ENCODE peak calls at places on chromosomes 5 and 9, in four cellular contexts. N is tibial nerve; P is right cardiac atrium; L is effector memory CD4-positive, alpha-beta T cell. Q is an unnamed sample.

GRCh38 chr5:99449786-99450185 is 521.0 kb upstream of the CHD1 start:
- DNase-seq in P (no peak), L (no peak), N (no peak), Q (no peak)

GRCh38 chr9:136050706-136051567 is 44.2 kb downstream of the NACC2 start:
- DNase-seq in P (no peak), L (no peak), N (no peak), Q (peak; percentile 36)

GRCh38 chr9:127866535-127866934 is 10.9 kb downstream of the AK1 start:
- DNase-seq in L (no peak), N (no peak), P (no peak), Q (no peak)

GRCh38 chr9:98732091-98732490 is 23.4 kb upstream of the GABBR2 start:
- DNase-seq in N (no peak), L (no peak), P (no peak), Q (no peak)

GRCh38 chr9:71796368-71796767 is 28.1 kb upstream of the CEMIP2 start:
- DNase-seq in L (no peak), N (no peak), P (no peak), Q (no peak)

GRCh38 chr5:58172946-58173345 is 286.9 kb downstream of the PLK2 start:
- DNase-seq in L (no peak), N (no peak), P (no peak), Q (no peak)

GRCh38 chr9:20630241-20630943 is 8.1 kb upstream of the MLLT3 start:
- DNase-seq in P (no peak), L (no peak), N (no peak), Q (no peak)

GRCh38 chr5:176596689-176597416 is 13.1 kb downstream of the GPRIN1 start:
- DNase-seq in N (no peak), L (peak; percentile 56), P (no peak), Q (peak; percentile 52)

GRCh38 chr5:57482671-57483106 is at the start of gene ACTBL2:
- DNase-seq in L (no peak), N (no peak), P (no peak), Q (peak; percentile 65)

GRCh38 chr5:10904862-10905432 is 143.9 kb upstream of the DAP start:
- DNase-seq in P (no peak), N (no peak), L (no peak), Q (no peak)
- H3K4me3 ChIP-seq in P (no peak overlapping the region), N (no peak overlapping the region), L (no peak overlapping the region), Q (no peak overlapping the region)

GRCh38 chr5:132774896-132775295 is 2.1 kb downstream of the SEPTIN8 start:
- DNase-seq in P (peak; percentile 34), N (no peak), L (no peak), Q (no peak)
- H3K4me3 ChIP-seq in P (no peak overlapping the region), N (no peak overlapping the region), L (no peak overlapping the region), Q (no peak overlapping the region)

DNA sequence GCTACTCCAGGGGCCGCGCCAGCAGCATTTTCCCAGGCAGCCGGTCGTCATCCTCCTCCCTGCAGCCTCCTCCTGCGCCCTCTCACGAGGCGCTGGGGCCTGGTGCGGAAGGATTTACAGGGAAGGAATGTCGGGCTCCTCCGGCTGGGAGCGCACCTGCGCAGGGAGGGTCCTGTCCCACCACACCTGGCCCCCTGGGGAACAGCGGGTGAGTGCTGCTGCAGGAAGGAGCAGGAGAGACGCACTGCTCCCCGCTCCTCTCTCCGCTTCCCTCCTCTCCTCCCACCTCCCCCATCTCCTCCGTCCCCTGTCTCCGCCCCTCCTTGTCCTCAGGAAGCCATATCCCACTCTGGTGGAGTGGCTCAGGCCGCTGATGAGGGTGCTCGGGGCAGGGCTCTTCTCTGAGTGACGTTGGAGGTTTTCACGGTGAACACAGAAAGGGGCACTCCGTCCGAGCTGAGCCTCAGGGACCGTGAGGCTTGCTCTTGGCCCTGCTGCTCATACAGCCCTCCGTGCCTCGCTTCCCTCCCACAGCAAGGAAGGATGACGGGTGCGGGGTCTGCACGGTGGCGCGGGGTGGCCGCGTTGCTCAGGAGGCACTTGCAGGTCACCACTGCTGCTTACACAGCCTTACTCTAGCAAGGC is 31.3 kb downstream of the IRX4 start:
- DNase-seq in N (no peak), L (no peak), P (no peak), Q (no peak)
- H3K4me3 ChIP-seq in N (no peak overlapping the region), L (no peak overlapping the region), P (no peak overlapping the region), Q (no peak overlapping the region)

DNA sequence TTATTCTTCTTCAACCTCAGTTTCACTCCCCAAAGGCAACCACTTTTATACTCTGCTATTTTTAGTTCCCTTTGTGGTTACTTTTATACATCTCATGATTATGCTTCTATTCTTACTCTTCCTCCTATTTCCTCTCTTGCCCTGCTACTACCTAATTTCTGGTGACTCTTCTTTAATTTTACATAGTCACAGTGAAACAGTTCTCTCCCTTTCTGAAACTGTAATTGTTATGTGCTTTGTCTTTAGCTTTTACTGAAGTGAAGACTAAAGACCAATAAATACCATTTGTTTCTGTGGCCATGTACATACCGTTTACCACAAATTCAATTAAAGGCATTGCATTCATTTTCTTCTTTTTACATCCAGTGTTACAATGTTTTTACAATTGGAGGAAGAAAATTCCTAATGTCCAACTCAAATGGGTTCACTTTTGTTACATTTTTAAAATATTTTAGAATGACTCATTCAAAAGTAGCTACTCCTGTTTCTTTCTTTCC is 410.6 kb downstream of the PSAT1 start:
- DNase-seq in P (no peak), N (no peak), L (no peak), Q (no peak)
- H3K4me3 ChIP-seq in P (no peak overlapping the region), N (no peak overlapping the region), L (no peak overlapping the region), Q (no peak overlapping the region)

DNA sequence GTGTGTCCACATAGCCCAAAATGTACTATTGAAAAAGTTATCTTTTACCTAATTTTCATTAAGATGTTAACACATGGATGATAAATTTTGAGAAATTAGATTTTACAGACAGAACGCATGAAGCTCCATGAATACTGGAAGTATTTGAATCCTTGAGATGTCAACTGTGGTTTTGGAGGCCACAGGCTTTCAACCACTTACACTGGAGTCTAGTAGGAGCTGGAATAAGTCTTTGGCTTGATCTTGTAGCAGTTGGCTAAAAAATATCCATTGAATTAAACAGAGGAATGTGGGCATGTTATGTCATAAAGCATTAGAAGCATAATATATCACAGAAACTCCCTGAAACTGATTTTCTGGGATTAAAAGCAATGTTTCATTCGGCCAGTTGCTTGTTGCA is 52.9 kb downstream of the CAMK4 start:
- DNase-seq in N (no peak), P (no peak), L (no peak), Q (no peak)
- H3K4me3 ChIP-seq in N (no peak overlapping the region), P (no peak overlapping the region), L (no peak overlapping the region), Q (no peak overlapping the region)

GRCh38 chr9:126615251-126615790 is 1.6 kb downstream of the LMX1B start:
- DNase-seq in N (no peak), P (peak; percentile 57), L (no peak), Q (no peak)

GRCh38 chr9:126616521-126616976 is 2.8 kb downstream of the LMX1B start:
- DNase-seq in L (no peak), N (no peak), P (no peak), Q (no peak)

GRCh38 chr9:126614455-126615248 is 924 bp downstream of the LMX1B start:
- DNase-seq in N (no peak), L (no peak), P (no peak), Q (no peak)

GRCh38 chr9:126617003-126617739 is 3.4 kb downstream of the LMX1B start:
- DNase-seq in P (no peak), N (no peak), L (no peak), Q (no peak)

GRCh38 chr9:126615791-126616447 is 2.2 kb downstream of the LMX1B start:
- DNase-seq in P (no peak), L (no peak), N (no peak), Q (no peak)
- H3K4me3 ChIP-seq in P (peak overlapping the region; percentile 65), L (no peak overlapping the region), N (no peak overlapping the region), Q (no peak overlapping the region)